ENCODE peak calls at places on chromosomes 1 and 21, in five cellular contexts. Z, K, M, T and G are unnamed samples.
A peak's percentile ranks its signal among the peaks of the same experiment; 100 is the strongest.

GRCh38 chr21:16194851-16195251 is 465.1 kb downstream of the USP25 start:
- DNase-seq in K (no peak), M (no peak), T (no peak), Z (no peak), G (no peak)

GRCh38 chr1:100463809-100464424 is 74.0 kb upstream of the GPR88 start:
- DNase-seq in M (peak; percentile 62), K (peak; percentile 45), Z (peak; percentile 44), T (peak; percentile 41), G (peak; percentile 38)

GRCh38 chr1:212234431-212235298 is 50.5 kb upstream of the PPP2R5A start:
- DNase-seq in M (peak; percentile 13), K (no peak), T (no peak), Z (peak; percentile 29), G (peak; percentile 61)

GRCh38 chr1:177517556-177517955 is 346.8 kb downstream of the BRINP2 start:
- DNase-seq in K (no peak), Z (no peak), M (no peak), T (no peak), G (no peak)

GRCh38 chr1:40849801-40850592 is 12.2 kb downstream of the CITED4 start:
- DNase-seq in Z (peak; percentile 62), T (no peak), M (peak; percentile 39), K (peak; percentile 73), G (peak; percentile 58)

GRCh38 chr1:156281281-156282142 is 1.1 kb downstream of the SMG5 start:
- DNase-seq in T (no peak), Z (peak; percentile 65), M (peak; percentile 30), K (peak; percentile 36), G (peak; percentile 90)

GRCh38 chr1:206101351-206101750 is 15.8 kb downstream of the AVPR1B start:
- DNase-seq in Z (no peak), T (no peak), M (no peak), K (no peak), G (no peak)

GRCh38 chr21:41148798-41149197 is 19.2 kb upstream of the BACE2 start:
- DNase-seq in Z (no peak), T (no peak), K (no peak), M (no peak), G (no peak)

GRCh38 chr1:5740865-5741860 is 251.1 kb downstream of the NPHP4 start:
- DNase-seq in T (no peak), M (no peak), Z (no peak), K (no peak), G (no peak)

GRCh38 chr1:109543283-109543987 is 3.8 kb downstream of the GPR61 start:
- DNase-seq in K (no peak), M (no peak), T (no peak), Z (no peak), G (no peak)